ENCODE peak calls at places on chromosomes 6 and 20, in five cellular contexts. C, X, I, P and J are unnamed samples.

GRCh38 chr6:168062346-168063289 is 16.4 kb downstream of the FRMD1 start:
- DNase-seq in P (no peak), I (no peak), C (no peak), X (no peak), J (no peak)

GRCh38 chr6:11830520-11830919 is 51.9 kb upstream of the ADTRP start:
- DNase-seq in I (no peak), C (no peak), P (no peak), X (no peak), J (no peak)

GRCh38 chr6:1312444-1313363 is 806 bp downstream of the FOXQ1 start:
- DNase-seq in X (no peak), C (peak), I (no peak), P (no peak), J (no peak)

GRCh38 chr6:18242062-18242851 is 22.1 kb downstream of the DEK start:
- DNase-seq in I (peak), X (no peak), P (no peak), C (no peak), J (no peak)

GRCh38 chr6:28838289-28838633 is 85.5 kb downstream of the TRIM27 start:
- DNase-seq in C (peak), X (peak), I (no peak), P (no peak), J (no peak)

GRCh38 chr6:105402090-105402980 is 547 bp downstream of the PREP start:
- DNase-seq in P (no peak), I (no peak), X (peak), C (peak), J (peak)

GRCh38 chr6:14542670-14543366 is 425.2 kb downstream of the CD83 start:
- DNase-seq in I (peak), C (no peak), P (no peak), X (peak), J (no peak)

GRCh38 chr20:18443841-18444240 is 23.0 kb downstream of the DZANK1 start:
- DNase-seq in I (no peak), X (no peak), C (no peak), P (no peak), J (no peak)

GRCh38 chr20:49699200-49699992 is 14.3 kb downstream of the B4GALT5 start:
- DNase-seq in P (no peak), X (no peak), I (no peak), C (peak), J (no peak)

GRCh38 chr6:113411006-113411405 is 446.1 kb upstream of the MARCKS start:
- DNase-seq in C (no peak), X (no peak), I (no peak), P (no peak), J (no peak)

GRCh38 chr6:117676577-117677218 is 1.4 kb downstream of the NUS1 start:
- DNase-seq in P (no peak), X (no peak), I (no peak), C (peak), J (no peak)

GRCh38 chr6:2931970-2932748 is 29.1 kb upstream of the SERPINB9 start:
- DNase-seq in X (peak), I (peak), P (peak), C (peak), J (peak)

GRCh38 chr20:8215516-8215915 is 83.5 kb downstream of the PLCB1 start:
- DNase-seq in P (no peak), I (no peak), C (no peak), X (no peak), J (no peak)

DNA sequence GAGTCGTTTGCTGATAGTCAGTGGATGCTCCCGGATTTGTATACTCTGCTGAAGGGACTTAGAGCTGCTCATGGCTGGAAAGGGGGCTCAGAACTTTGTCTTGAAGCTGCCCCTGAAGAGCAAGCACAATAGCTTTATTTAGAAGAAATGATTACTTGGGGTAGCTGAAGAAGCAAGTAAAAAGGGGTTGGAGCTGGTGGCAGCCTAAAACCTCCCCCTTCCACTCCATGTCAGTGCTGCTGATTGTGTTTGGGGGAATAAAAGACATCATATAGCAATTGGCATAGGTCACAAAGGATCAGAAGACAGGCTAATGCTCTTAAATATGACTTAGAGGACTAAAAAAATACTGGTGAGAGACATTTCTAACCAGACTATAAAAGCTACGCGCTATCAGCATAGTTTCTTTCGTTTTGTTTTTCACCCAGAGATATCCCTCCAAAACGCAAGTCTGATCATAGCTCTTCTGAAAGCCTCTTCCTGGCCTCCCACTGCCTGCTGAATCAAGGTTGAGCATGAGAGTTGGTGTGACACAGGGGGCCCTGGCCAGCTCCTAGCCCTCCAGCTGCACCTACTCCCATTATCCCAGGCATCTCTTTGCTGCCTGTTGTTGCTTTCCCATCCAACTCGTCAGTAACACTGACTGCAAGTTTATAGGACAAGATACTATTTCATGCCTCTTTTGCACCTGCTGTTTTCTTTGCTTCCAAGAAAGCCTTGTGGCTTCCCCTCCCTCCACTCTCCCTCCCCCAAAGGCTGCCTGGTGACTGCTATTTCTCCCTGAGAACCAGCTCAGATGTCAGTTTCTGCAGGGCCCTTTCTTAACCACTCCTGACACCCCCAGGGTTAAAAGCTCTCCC is 33.9 kb upstream of the SGK1 start:
- DNase-seq in I (no peak), C (peak), X (no peak), P (no peak), J (no peak)
- H3K27ac ChIP-seq in I (no peak), C (no peak), X (no peak), P (no peak), J (peak)

DNA sequence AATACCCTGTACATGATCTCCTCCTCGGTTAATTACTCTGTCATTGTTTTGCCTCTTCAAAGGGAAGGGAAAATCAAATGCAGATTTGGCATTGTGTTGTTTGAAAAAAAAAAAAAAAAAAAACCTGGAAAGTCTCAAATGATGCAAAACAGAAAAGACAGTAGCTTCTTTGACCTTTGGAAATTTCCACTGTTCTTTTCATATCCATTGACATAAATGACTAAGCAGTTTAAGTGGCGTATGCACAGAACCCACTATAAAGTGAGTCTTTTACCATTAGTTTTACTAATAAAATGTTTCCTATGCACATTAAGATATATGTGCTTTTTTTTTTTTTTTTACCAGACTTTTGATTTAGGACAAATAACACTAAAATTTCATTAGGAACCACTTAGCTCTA is 704.3 kb downstream of the TFAP2A start:
- DNase-seq in X (no peak), C (no peak), I (no peak), P (no peak), J (no peak)
- H3K27ac ChIP-seq in X (no peak), C (no peak), I (no peak), P (no peak), J (no peak)

DNA sequence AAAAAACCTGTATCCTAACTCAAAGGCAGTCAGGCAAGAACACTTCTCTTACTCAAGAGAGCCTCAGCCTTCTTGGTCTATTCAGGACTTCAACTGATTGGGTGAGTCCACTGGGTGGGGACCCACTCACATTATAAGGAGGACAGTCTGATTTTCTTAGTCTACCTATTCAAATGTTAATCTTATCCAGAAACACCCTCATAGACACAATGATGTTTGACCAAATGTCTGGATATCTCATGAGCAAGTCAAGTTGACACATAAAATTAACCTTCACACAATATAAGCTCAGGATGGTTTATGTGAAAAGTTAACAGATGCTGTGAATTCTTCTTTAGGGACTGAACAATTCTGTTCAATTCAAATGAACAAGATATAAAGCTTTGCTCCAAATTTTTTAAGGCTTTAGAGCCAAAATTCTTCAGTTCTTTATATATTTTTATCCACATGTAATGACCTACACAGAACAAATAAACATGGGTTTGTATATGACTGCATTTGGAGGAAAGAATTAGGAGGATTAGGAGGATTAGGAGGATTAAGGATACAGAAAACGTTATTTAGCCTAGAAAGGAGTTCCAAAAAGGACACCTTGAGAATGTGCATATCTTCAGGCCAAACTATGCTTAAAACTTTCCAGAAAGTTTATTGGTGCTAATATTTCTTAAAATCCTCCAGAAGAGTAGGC is 35.3 kb upstream of the LAMA2 start:
- DNase-seq in P (no peak), C (no peak), I (no peak), X (no peak), J (no peak)
- H3K27ac ChIP-seq in P (no peak), C (no peak), I (no peak), X (no peak), J (no peak)

GRCh38 chr6:148247386-148248063 is 95.1 kb upstream of the SASH1 start:
- DNase-seq in I (no peak), C (no peak), P (no peak), X (no peak), J (no peak)
- H3K27ac ChIP-seq in I (no peak), C (no peak), P (no peak), X (no peak), J (no peak)